ENCODE peak calls at places on chromosomes 4 and X, in four cellular contexts. B is brain microvascular endothelial cell; T is naive thymus-derived CD8-positive, alpha-beta T cell; Q is vagina. C is an unnamed sample.
A peak's percentile ranks its signal among the peaks of the same experiment; 100 is the strongest.

GRCh38 chr4:1201851-1202525 is 29.6 kb upstream of the SPON2 start:
- DNase-seq in B (peak; percentile 38), T (peak; percentile 50), Q (peak; percentile 96), C (peak; percentile 80)

GRCh38 chr4:5157721-5158390 is 106.6 kb downstream of the STK32B start:
- DNase-seq in B (no peak), T (no peak), Q (peak; percentile 47), C (no peak)

GRCh38 chrX:54223581-54223980 is 40.5 kb upstream of the FAM120C start:
- DNase-seq in B (no peak), T (no peak), Q (no peak), C (no peak)

GRCh38 chrX:15567886-15568616 is 32.7 kb downstream of the ACE2 start:
- DNase-seq in B (no peak), T (no peak), Q (no peak), C (no peak)

GRCh38 chr4:150119492-150119891 is 41.2 kb downstream of the DCLK2 start:
- DNase-seq in B (no peak), T (no peak), Q (no peak), C (no peak)

GRCh38 chr4:47535567-47536147 is 50.6 kb downstream of the ATP10D start:
- DNase-seq in B (no peak), T (no peak), Q (no peak), C (no peak)

GRCh38 chrX:72604705-72605104 is 32.1 kb upstream of the HDAC8 start:
- DNase-seq in B (no peak), T (no peak), Q (no peak), C (no peak)

GRCh38 chrX:129932137-129932791 is 26.3 kb downstream of the UTP14A start:
- DNase-seq in B (peak; percentile 73), T (peak; percentile 66), Q (peak; percentile 96), C (peak; percentile 66)

GRCh38 chr4:126582737-126583136 is 1050.0 kb upstream of the INTU start:
- DNase-seq in B (no peak), T (no peak), Q (no peak), C (no peak)

GRCh38 chrX:107684956-107685385 is 56.7 kb downstream of the PRPS1 start:
- DNase-seq in B (peak; percentile 30), T (no peak), Q (peak; percentile 93), C (no peak)